ENCODE peak calls at places on chromosomes 13 and 19, in six cellular contexts. One of them, this sample, is unnamed.

GRCh38 chr19:42286349-42287016 is 15.4 kb upstream of the PRR19 start:
- DNase-seq in CD4-positive, CD25-positive, alpha-beta regulatory T cell: no peak
- DNase-seq in mesendoderm: no peak
- DNase-seq in adrenal gland: peak; percentile 71
- DNase-seq in neural progenitor cell: no peak
- DNase-seq in cardiac muscle cell: no peak
- DNase-seq in this sample: peak; percentile 71

GRCh38 chr19:10517760-10518443 is 655 bp upstream of the S1PR5 start:
- DNase-seq in CD4-positive, CD25-positive, alpha-beta regulatory T cell: no peak
- DNase-seq in neural progenitor cell: peak; percentile 39
- DNase-seq in mesendoderm: peak; percentile 71
- DNase-seq in cardiac muscle cell: no peak
- DNase-seq in adrenal gland: no peak
- DNase-seq in this sample: no peak

GRCh38 chr19:10270616-10271394 is at the start of gene ICAM1:
- DNase-seq in mesendoderm: peak; percentile 79
- DNase-seq in adrenal gland: peak; percentile 69
- DNase-seq in neural progenitor cell: peak; percentile 71
- DNase-seq in CD4-positive, CD25-positive, alpha-beta regulatory T cell: peak; percentile 67
- DNase-seq in cardiac muscle cell: no peak
- DNase-seq in this sample: peak; percentile 84

GRCh38 chr19:2050349-2050990 is 574 bp downstream of the MKNK2 start:
- DNase-seq in cardiac muscle cell: no peak
- DNase-seq in mesendoderm: no peak
- DNase-seq in CD4-positive, CD25-positive, alpha-beta regulatory T cell: no peak
- DNase-seq in neural progenitor cell: peak; percentile 64
- DNase-seq in adrenal gland: peak; percentile 61
- DNase-seq in this sample: no peak

GRCh38 chr13:40932252-40932651 is 86.9 kb downstream of the ELF1 start:
- DNase-seq in adrenal gland: no peak
- DNase-seq in CD4-positive, CD25-positive, alpha-beta regulatory T cell: no peak
- DNase-seq in mesendoderm: no peak
- DNase-seq in cardiac muscle cell: no peak
- DNase-seq in neural progenitor cell: no peak
- DNase-seq in this sample: no peak

GRCh38 chr13:105972306-105972721 is 563.1 kb downstream of the EFNB2 start:
- DNase-seq in mesendoderm: no peak
- DNase-seq in CD4-positive, CD25-positive, alpha-beta regulatory T cell: no peak
- DNase-seq in neural progenitor cell: no peak
- DNase-seq in adrenal gland: no peak
- DNase-seq in cardiac muscle cell: no peak
- DNase-seq in this sample: no peak

GRCh38 chr19:45070861-45071544 is 5.3 kb downstream of the ZNF296 start:
- DNase-seq in cardiac muscle cell: no peak
- DNase-seq in neural progenitor cell: no peak
- DNase-seq in adrenal gland: no peak
- DNase-seq in mesendoderm: no peak
- DNase-seq in CD4-positive, CD25-positive, alpha-beta regulatory T cell: no peak
- DNase-seq in this sample: no peak

GRCh38 chr19:4380254-4380727 is 20.1 kb downstream of the SH3GL1 start:
- DNase-seq in adrenal gland: peak; percentile 41
- DNase-seq in cardiac muscle cell: no peak
- DNase-seq in CD4-positive, CD25-positive, alpha-beta regulatory T cell: peak; percentile 64
- DNase-seq in neural progenitor cell: no peak
- DNase-seq in mesendoderm: no peak
- DNase-seq in this sample: peak; percentile 29

GRCh38 chr13:47036291-47037008 is 139.6 kb upstream of the HTR2A start:
- DNase-seq in neural progenitor cell: peak; percentile 2
- DNase-seq in adrenal gland: no peak
- DNase-seq in cardiac muscle cell: no peak
- DNase-seq in mesendoderm: peak; percentile 79
- DNase-seq in CD4-positive, CD25-positive, alpha-beta regulatory T cell: no peak
- DNase-seq in this sample: no peak

GRCh38 chr19:55086730-55087541 is 11.3 kb downstream of the EPS8L1 start:
- DNase-seq in CD4-positive, CD25-positive, alpha-beta regulatory T cell: no peak
- DNase-seq in mesendoderm: peak; percentile 98
- DNase-seq in neural progenitor cell: peak; percentile 99
- DNase-seq in adrenal gland: peak; percentile 86
- DNase-seq in cardiac muscle cell: peak; percentile 97
- DNase-seq in this sample: peak; percentile 94

GRCh38 chr19:48370955-48371354 is 6.8 kb downstream of the SYNGR4 start:
- DNase-seq in CD4-positive, CD25-positive, alpha-beta regulatory T cell: no peak
- DNase-seq in cardiac muscle cell: no peak
- DNase-seq in mesendoderm: no peak
- DNase-seq in neural progenitor cell: no peak
- DNase-seq in adrenal gland: no peak
- DNase-seq in this sample: no peak

GRCh38 chr13:113576597-113576996 is 8.0 kb upstream of the TFDP1 start:
- DNase-seq in adrenal gland: no peak
- DNase-seq in mesendoderm: no peak
- DNase-seq in neural progenitor cell: no peak
- DNase-seq in CD4-positive, CD25-positive, alpha-beta regulatory T cell: no peak
- DNase-seq in cardiac muscle cell: no peak
- DNase-seq in this sample: no peak

GRCh38 chr19:43527860-43528622 is 1.0 kb upstream of the ETHE1 start:
- DNase-seq in mesendoderm: no peak
- DNase-seq in adrenal gland: no peak
- DNase-seq in CD4-positive, CD25-positive, alpha-beta regulatory T cell: no peak
- DNase-seq in neural progenitor cell: no peak
- DNase-seq in cardiac muscle cell: no peak
- DNase-seq in this sample: no peak

GRCh38 chr19:34145741-34146202 is 26.5 kb upstream of the LSM14A start:
- DNase-seq in CD4-positive, CD25-positive, alpha-beta regulatory T cell: peak; percentile 56
- DNase-seq in mesendoderm: peak; percentile 63
- DNase-seq in neural progenitor cell: peak; percentile 74
- DNase-seq in adrenal gland: peak; percentile 31
- DNase-seq in cardiac muscle cell: peak; percentile 75
- DNase-seq in this sample: peak; percentile 20

GRCh38 chr13:33728271-33729037 is 89.5 kb upstream of the RFC3 start:
- DNase-seq in neural progenitor cell: no peak
- DNase-seq in adrenal gland: peak; percentile 55
- DNase-seq in mesendoderm: no peak
- DNase-seq in CD4-positive, CD25-positive, alpha-beta regulatory T cell: no peak
- DNase-seq in cardiac muscle cell: no peak
- DNase-seq in this sample: no peak

GRCh38 chr13:85738696-85739320 is 60.4 kb downstream of the SLITRK6 start:
- DNase-seq in neural progenitor cell: no peak
- DNase-seq in cardiac muscle cell: no peak
- DNase-seq in adrenal gland: no peak
- DNase-seq in CD4-positive, CD25-positive, alpha-beta regulatory T cell: no peak
- DNase-seq in mesendoderm: no peak
- DNase-seq in this sample: no peak

GRCh38 chr13:49527123-49527522 is 31.4 kb downstream of the PHF11 start:
- DNase-seq in CD4-positive, CD25-positive, alpha-beta regulatory T cell: no peak
- DNase-seq in mesendoderm: no peak
- DNase-seq in cardiac muscle cell: no peak
- DNase-seq in adrenal gland: peak; percentile 32
- DNase-seq in neural progenitor cell: no peak
- DNase-seq in this sample: no peak

GRCh38 chr19:33712268-33712667 is 84.4 kb upstream of the KCTD15 start:
- DNase-seq in mesendoderm: no peak
- DNase-seq in neural progenitor cell: no peak
- DNase-seq in CD4-positive, CD25-positive, alpha-beta regulatory T cell: no peak
- DNase-seq in adrenal gland: no peak
- DNase-seq in cardiac muscle cell: no peak
- DNase-seq in this sample: no peak

GRCh38 chr13:40916207-40916998 is 102.7 kb downstream of the ELF1 start:
- DNase-seq in CD4-positive, CD25-positive, alpha-beta regulatory T cell: no peak
- DNase-seq in adrenal gland: no peak
- DNase-seq in cardiac muscle cell: no peak
- DNase-seq in neural progenitor cell: no peak
- DNase-seq in mesendoderm: no peak
- DNase-seq in this sample: no peak

GRCh38 chr13:52411629-52412028 is 5.7 kb upstream of the THSD1 start:
- DNase-seq in cardiac muscle cell: no peak
- DNase-seq in CD4-positive, CD25-positive, alpha-beta regulatory T cell: no peak
- DNase-seq in mesendoderm: no peak
- DNase-seq in adrenal gland: no peak
- DNase-seq in neural progenitor cell: no peak
- DNase-seq in this sample: no peak

GRCh38 chr13:66532845-66533244 is 697.3 kb downstream of the PCDH9 start:
- DNase-seq in CD4-positive, CD25-positive, alpha-beta regulatory T cell: no peak
- DNase-seq in adrenal gland: no peak
- DNase-seq in mesendoderm: no peak
- DNase-seq in cardiac muscle cell: no peak
- DNase-seq in neural progenitor cell: no peak
- DNase-seq in this sample: no peak

GRCh38 chr13:86569974-86570373 is 770.8 kb upstream of the SLITRK6 start:
- DNase-seq in CD4-positive, CD25-positive, alpha-beta regulatory T cell: no peak
- DNase-seq in mesendoderm: no peak
- DNase-seq in cardiac muscle cell: no peak
- DNase-seq in neural progenitor cell: no peak
- DNase-seq in adrenal gland: no peak
- DNase-seq in this sample: no peak

GRCh38 chr13:27810461-27810860 is 18.2 kb downstream of the GSX1 start:
- DNase-seq in CD4-positive, CD25-positive, alpha-beta regulatory T cell: no peak
- DNase-seq in neural progenitor cell: no peak
- DNase-seq in adrenal gland: no peak
- DNase-seq in mesendoderm: no peak
- DNase-seq in cardiac muscle cell: no peak
- DNase-seq in this sample: no peak

GRCh38 chr19:19294914-19295313 is 21.8 kb upstream of the TM6SF2 start:
- DNase-seq in adrenal gland: no peak
- DNase-seq in mesendoderm: no peak
- DNase-seq in cardiac muscle cell: no peak
- DNase-seq in neural progenitor cell: no peak
- DNase-seq in CD4-positive, CD25-positive, alpha-beta regulatory T cell: no peak
- DNase-seq in this sample: no peak

GRCh38 chr13:45406421-45406820 is 11.8 kb downstream of the SLC25A30 start:
- DNase-seq in adrenal gland: no peak
- DNase-seq in neural progenitor cell: no peak
- DNase-seq in cardiac muscle cell: no peak
- DNase-seq in CD4-positive, CD25-positive, alpha-beta regulatory T cell: no peak
- DNase-seq in mesendoderm: no peak
- DNase-seq in this sample: no peak

GRCh38 chr19:49475995-49476880 is 2.2 kb downstream of the FLT3LG start:
- DNase-seq in mesendoderm: peak; percentile 93
- DNase-seq in neural progenitor cell: peak; percentile 94
- DNase-seq in adrenal gland: no peak
- DNase-seq in cardiac muscle cell: peak; percentile 86
- DNase-seq in CD4-positive, CD25-positive, alpha-beta regulatory T cell: peak; percentile 63
- DNase-seq in this sample: no peak

GRCh38 chr19:36008336-36008978 is at the start of gene SYNE4:
- DNase-seq in mesendoderm: peak; percentile 93
- DNase-seq in CD4-positive, CD25-positive, alpha-beta regulatory T cell: no peak
- DNase-seq in neural progenitor cell: peak; percentile 75
- DNase-seq in adrenal gland: no peak
- DNase-seq in cardiac muscle cell: peak; percentile 56
- DNase-seq in this sample: no peak

GRCh38 chr19:18332917-18333530 is 7.4 kb upstream of the PGPEP1 start:
- DNase-seq in adrenal gland: no peak
- DNase-seq in mesendoderm: no peak
- DNase-seq in cardiac muscle cell: no peak
- DNase-seq in CD4-positive, CD25-positive, alpha-beta regulatory T cell: no peak
- DNase-seq in neural progenitor cell: no peak
- DNase-seq in this sample: no peak

GRCh38 chr13:100573121-100573520 is 15.5 kb downstream of the GGACT start:
- DNase-seq in CD4-positive, CD25-positive, alpha-beta regulatory T cell: peak; percentile 69
- DNase-seq in mesendoderm: peak; percentile 85
- DNase-seq in adrenal gland: peak; percentile 72
- DNase-seq in cardiac muscle cell: peak; percentile 86
- DNase-seq in neural progenitor cell: peak; percentile 85
- DNase-seq in this sample: no peak

GRCh38 chr19:38697641-38698071 is 46.6 kb downstream of the CAPN12 start:
- DNase-seq in CD4-positive, CD25-positive, alpha-beta regulatory T cell: no peak
- DNase-seq in neural progenitor cell: no peak
- DNase-seq in adrenal gland: no peak
- DNase-seq in mesendoderm: no peak
- DNase-seq in cardiac muscle cell: no peak
- DNase-seq in this sample: no peak
- H3K27ac ChIP-seq in CD4-positive, CD25-positive, alpha-beta regulatory T cell: no peak overlapping the region
- H3K27ac ChIP-seq in neural progenitor cell: peak overlapping the region; percentile 25
- H3K27ac ChIP-seq in adrenal gland: no peak overlapping the region
- H3K27ac ChIP-seq in mesendoderm: no peak overlapping the region
- H3K27ac ChIP-seq in cardiac muscle cell: peak overlapping the region; percentile 63
- H3K27ac ChIP-seq in this sample: no peak overlapping the region

DNA sequence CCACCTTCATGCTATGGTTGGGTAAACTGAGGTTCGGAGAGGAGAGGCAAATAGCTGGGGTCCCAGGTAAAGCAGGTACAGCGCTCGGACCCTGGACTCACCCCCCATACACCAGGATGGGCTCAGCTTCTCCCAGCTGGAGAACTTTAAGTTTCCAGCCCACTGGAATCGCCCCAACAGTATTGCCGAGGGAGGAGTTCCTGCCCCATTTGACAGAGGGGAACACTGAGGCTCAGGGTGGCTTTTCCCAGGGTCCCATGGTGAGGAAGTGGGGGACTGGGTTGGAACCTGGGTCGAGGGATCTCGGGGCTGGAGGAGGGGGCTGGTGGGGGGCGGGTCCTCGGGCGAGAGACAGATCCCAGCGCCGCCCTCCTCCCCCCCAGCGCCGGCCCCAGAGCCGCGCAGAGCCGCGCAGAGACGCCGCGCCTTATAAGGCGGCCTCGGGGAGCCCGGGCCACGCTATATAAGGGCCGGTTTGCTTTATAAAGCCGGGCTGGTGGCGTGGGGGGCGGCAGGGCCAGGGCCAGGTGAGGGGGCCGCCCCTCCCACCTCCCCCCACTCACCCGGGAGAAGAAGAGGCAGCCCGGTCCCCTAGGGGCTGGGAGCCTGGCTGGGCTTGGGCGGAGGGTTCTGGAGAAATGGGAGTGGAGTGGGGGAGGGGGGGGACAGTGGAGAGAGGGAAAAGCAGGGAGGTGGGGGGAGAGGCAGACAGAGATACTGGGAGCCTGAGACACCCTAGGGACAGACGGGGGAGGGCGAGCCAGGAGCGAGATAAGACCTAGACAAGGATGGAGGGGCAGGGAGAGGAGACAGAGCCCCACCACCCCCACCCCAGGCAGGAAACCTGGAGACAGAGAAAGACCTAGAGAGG is 1.1 kb downstream of the CNN1 start:
- DNase-seq in CD4-positive, CD25-positive, alpha-beta regulatory T cell: no peak
- DNase-seq in adrenal gland: no peak
- DNase-seq in cardiac muscle cell: peak; percentile 91
- DNase-seq in neural progenitor cell: peak; percentile 61
- DNase-seq in mesendoderm: peak; percentile 89
- DNase-seq in this sample: peak; percentile 72
- H3K27ac ChIP-seq in CD4-positive, CD25-positive, alpha-beta regulatory T cell: no peak overlapping the region
- H3K27ac ChIP-seq in adrenal gland: no peak overlapping the region
- H3K27ac ChIP-seq in cardiac muscle cell: peak overlapping the region; percentile 92
- H3K27ac ChIP-seq in neural progenitor cell: no peak overlapping the region
- H3K27ac ChIP-seq in mesendoderm: peak overlapping the region; percentile 8
- H3K27ac ChIP-seq in this sample: peak overlapping the region; percentile 76

GRCh38 chr13:57992416-57992815 is 360.9 kb downstream of the PCDH17 start:
- DNase-seq in adrenal gland: no peak
- DNase-seq in mesendoderm: no peak
- DNase-seq in neural progenitor cell: no peak
- DNase-seq in cardiac muscle cell: no peak
- DNase-seq in CD4-positive, CD25-positive, alpha-beta regulatory T cell: no peak
- DNase-seq in this sample: no peak

GRCh38 chr13:57982782-57983181 is 351.2 kb downstream of the PCDH17 start:
- DNase-seq in neural progenitor cell: no peak
- DNase-seq in mesendoderm: no peak
- DNase-seq in adrenal gland: no peak
- DNase-seq in CD4-positive, CD25-positive, alpha-beta regulatory T cell: no peak
- DNase-seq in cardiac muscle cell: no peak
- DNase-seq in this sample: no peak

GRCh38 chr13:57988276-57988675 is 356.7 kb downstream of the PCDH17 start:
- DNase-seq in adrenal gland: no peak
- DNase-seq in CD4-positive, CD25-positive, alpha-beta regulatory T cell: no peak
- DNase-seq in mesendoderm: no peak
- DNase-seq in neural progenitor cell: no peak
- DNase-seq in cardiac muscle cell: no peak
- DNase-seq in this sample: no peak
- H3K27ac ChIP-seq in adrenal gland: no peak overlapping the region
- H3K27ac ChIP-seq in CD4-positive, CD25-positive, alpha-beta regulatory T cell: no peak overlapping the region
- H3K27ac ChIP-seq in mesendoderm: no peak overlapping the region
- H3K27ac ChIP-seq in neural progenitor cell: no peak overlapping the region
- H3K27ac ChIP-seq in cardiac muscle cell: no peak overlapping the region
- H3K27ac ChIP-seq in this sample: no peak overlapping the region

GRCh38 chr13:109737606-109738005 is 48.8 kb downstream of the IRS2 start:
- DNase-seq in neural progenitor cell: no peak
- DNase-seq in cardiac muscle cell: peak; percentile 74
- DNase-seq in mesendoderm: no peak
- DNase-seq in adrenal gland: no peak
- DNase-seq in CD4-positive, CD25-positive, alpha-beta regulatory T cell: no peak
- DNase-seq in this sample: no peak
- H3K27ac ChIP-seq in neural progenitor cell: no peak overlapping the region
- H3K27ac ChIP-seq in cardiac muscle cell: peak overlapping the region; percentile 85
- H3K27ac ChIP-seq in mesendoderm: no peak overlapping the region
- H3K27ac ChIP-seq in adrenal gland: no peak overlapping the region
- H3K27ac ChIP-seq in CD4-positive, CD25-positive, alpha-beta regulatory T cell: no peak overlapping the region
- H3K27ac ChIP-seq in this sample: no peak overlapping the region

This sample was measured in ovary.